ENCODE peak calls at places on chromosomes 7 and 10, in ten cellular contexts. Q is Ammon's horn; R is activated CD4-positive, alpha-beta T cell treated with anti-CD3 and anti-CD28 coated beads, Interleukin-2, amount 10 ng/mL, durations not matched to agents 7 days and 5 days; V is AML-193; F is NCI-H1417 treated with DMSO at 0.1 percent for 48 hours; P is stimulated activated CD4-positive, alpha-beta T cell treated with anti-CD3 and anti-CD28 coated beads, Interleukin-2, amount 100 ng/mL, for 48 hours; D is occipital lobe; Y is GM23248; M is AG04450; J is activated CD4-positive, CD25-positive, alpha-beta regulatory T cell. S is an unnamed sample.

GRCh38 chr7:101234636-101235035 is 3.0 kb downstream of the CLDN15 start:
- DNase-seq in Q (no peak), R (no peak), V (no peak), F (no peak), P (no peak), D (no peak), Y (no peak), M (no peak), J (no peak), S (no peak)

GRCh38 chr10:53808677-53809076 is 992.4 kb downstream of the PCDH15 start:
- DNase-seq in Q (no peak), R (no peak), V (no peak), F (no peak), P (no peak), D (no peak), Y (no peak), M (no peak), J (no peak), S (no peak)

GRCh38 chr7:127251048-127251451 is 1.7 kb downstream of the GRM8 start:
- DNase-seq in Q (peak; percentile 22), R (no peak), V (no peak), F (no peak), P (no peak), D (peak; percentile 21), Y (peak; percentile 16), M (no peak), J (no peak), S (no peak)

GRCh38 chr10:91552706-91553105 is 80.2 kb downstream of the PPP1R3C start:
- DNase-seq in Q (peak; percentile 40), R (no peak), V (no peak), F (no peak), P (no peak), D (no peak), Y (peak; percentile 37), M (no peak), J (no peak), S (no peak)

GRCh38 chr7:74094224-74095095 is 10.9 kb downstream of the LIMK1 start:
- DNase-seq in Q (peak; percentile 48), R (peak; percentile 73), V (peak; percentile 82), F (no peak), P (peak; percentile 70), D (peak; percentile 58), Y (peak; percentile 99), M (peak; percentile 66), J (peak; percentile 38), S (peak; percentile 89)

GRCh38 chr10:3102721-3103410 is 35.5 kb downstream of the PFKP start:
- DNase-seq in Q (peak; percentile 46), R (no peak), V (no peak), F (no peak), P (no peak), D (no peak), Y (peak; percentile 39), M (no peak), J (no peak), S (peak; percentile 88)

GRCh38 chr7:95980073-95980655 is 207.8 kb downstream of the DYNC1I1 start:
- DNase-seq in Q (no peak), R (no peak), V (no peak), F (no peak), P (no peak), D (no peak), Y (no peak), M (no peak), J (no peak), S (no peak)

GRCh38 chr10:129761981-129762956 is 201.8 kb downstream of the EBF3 start:
- DNase-seq in Q (no peak), R (no peak), V (no peak), F (no peak), P (no peak), D (no peak), Y (no peak), M (no peak), J (no peak), S (no peak)

GRCh38 chr10:119198438-119198837 is 8.9 kb upstream of the GRK5 start:
- DNase-seq in Q (no peak), R (peak; percentile 48), V (peak; percentile 41), F (no peak), P (no peak), D (no peak), Y (peak; percentile 34), M (no peak), J (no peak), S (no peak)

GRCh38 chr7:22356855-22357310 is at the start of gene RAPGEF5:
- DNase-seq in Q (no peak), R (no peak), V (no peak), F (no peak), P (no peak), D (no peak), Y (peak; percentile 51), M (no peak), J (no peak), S (no peak)

GRCh38 chr7:116671681-116672595 is at the start of gene MET:
- DNase-seq in Q (peak; percentile 73), R (peak; percentile 39), V (no peak), F (peak; percentile 55), P (peak; percentile 39), D (peak; percentile 65), Y (peak; percentile 92), M (peak; percentile 21), J (peak; percentile 1), S (peak; percentile 79)

GRCh38 chr10:112148314-112148713 is 35.3 kb downstream of the GPAM start:
- DNase-seq in Q (no peak), R (no peak), V (no peak), F (no peak), P (no peak), D (no peak), Y (no peak), M (no peak), J (no peak), S (peak; percentile 80)

GRCh38 chr10:103688451-103688850 is 166.9 kb downstream of the SH3PXD2A start:
- DNase-seq in Q (no peak), R (no peak), V (no peak), F (no peak), P (no peak), D (no peak), Y (no peak), M (no peak), J (no peak), S (no peak)

GRCh38 chr10:63115732-63116383 is 17.3 kb upstream of the NRBF2 start:
- DNase-seq in Q (peak; percentile 89), R (no peak), V (no peak), F (no peak), P (no peak), D (peak; percentile 24), Y (peak; percentile 95), M (no peak), J (no peak), S (peak; percentile 94)

GRCh38 chr7:20784311-20785210 is 2.1 kb downstream of the SP8 start:
- DNase-seq in Q (no peak), R (no peak), V (no peak), F (no peak), P (no peak), D (no peak), Y (peak; percentile 46), M (no peak), J (no peak), S (peak; percentile 13)

GRCh38 chr7:94396044-94396443 is 1.3 kb downstream of the COL1A2 start:
- DNase-seq in Q (no peak), R (no peak), V (no peak), F (no peak), P (no peak), D (no peak), Y (peak; percentile 91), M (peak; percentile 45), J (no peak), S (no peak)

GRCh38 chr10:22505923-22506685 is 160.8 kb downstream of the SPAG6 start:
- DNase-seq in Q (no peak), R (peak; percentile 36), V (no peak), F (no peak), P (peak; percentile 23), D (peak; percentile 4), Y (peak; percentile 29), M (no peak), J (no peak), S (no peak)

GRCh38 chr10:14478639-14479038 is 147.9 kb upstream of the FRMD4A start:
- DNase-seq in Q (peak; percentile 91), R (no peak), V (peak; percentile 33), F (no peak), P (no peak), D (peak; percentile 49), Y (peak; percentile 78), M (peak; percentile 48), J (no peak), S (peak; percentile 68)

GRCh38 chr7:132548489-132549078 is 27.7 kb downstream of the PLXNA4 start:
- DNase-seq in Q (no peak), R (no peak), V (no peak), F (no peak), P (no peak), D (no peak), Y (peak; percentile 48), M (no peak), J (no peak), S (peak; percentile 6)

GRCh38 chr10:80487791-80488538 is 33.9 kb downstream of the TSPAN14 start:
- DNase-seq in Q (peak; percentile 69), R (peak; percentile 78), V (peak; percentile 87), F (no peak), P (no peak), D (no peak), Y (no peak), M (no peak), J (no peak), S (no peak)

GRCh38 chr10:70756710-70757360 is 28.3 kb downstream of the TBATA start:
- DNase-seq in Q (no peak), R (no peak), V (no peak), F (no peak), P (no peak), D (no peak), Y (no peak), M (no peak), J (no peak), S (peak; percentile 56)

GRCh38 chr10:131175891-131176290 is 135.6 kb downstream of the TCERG1L start:
- DNase-seq in Q (no peak), R (no peak), V (no peak), F (no peak), P (no peak), D (no peak), Y (no peak), M (no peak), J (no peak), S (no peak)

GRCh38 chr7:114294036-114294435 is 120.6 kb upstream of the FOXP2 start:
- DNase-seq in Q (no peak), R (no peak), V (no peak), F (no peak), P (no peak), D (no peak), Y (no peak), M (no peak), J (no peak), S (no peak)

GRCh38 chr10:133379152-133379800 is at the start of gene PAOX:
- DNase-seq in Q (peak; percentile 82), R (peak; percentile 53), V (no peak), F (no peak), P (peak; percentile 46), D (peak; percentile 37), Y (peak; percentile 71), M (no peak), J (no peak), S (no peak)

GRCh38 chr10:132047575-132048293 is 18.0 kb upstream of the JAKMIP3 start:
- DNase-seq in Q (no peak), R (no peak), V (no peak), F (no peak), P (no peak), D (no peak), Y (no peak), M (no peak), J (no peak), S (no peak)

GRCh38 chr7:110386006-110386405 is 704.9 kb upstream of the LRRN3 start:
- DNase-seq in Q (no peak), R (no peak), V (no peak), F (no peak), P (no peak), D (no peak), Y (no peak), M (no peak), J (no peak), S (peak; percentile 7)

GRCh38 chr7:138797715-138798320 is at the start of the genes ATP6V0A4 and TMEM213:
- DNase-seq in Q (no peak), R (no peak), V (no peak), F (no peak), P (no peak), D (no peak), Y (no peak), M (no peak), J (no peak), S (no peak)

GRCh38 chr7:80449841-80450240 is 62.0 kb downstream of the GNAT3 start:
- DNase-seq in Q (no peak), R (no peak), V (no peak), F (no peak), P (no peak), D (no peak), Y (no peak), M (no peak), J (no peak), S (peak; percentile 15)

S was measured in renal cortical epithelial cell.